ENCODE peak calls at places on chromosomes 12 and 14, in ten cellular contexts. O, X, B, L, D, W, I, R, Z and Q are unnamed samples.

GRCh38 chr14:64800000-64800399 is 79.7 kb downstream of the SPTB start:
- DNase-seq in W (no peak), D (peak), L (peak), I (peak), Z (peak), O (peak), B (no peak), X (no peak), R (no peak), Q (peak)

GRCh38 chr12:116656371-116656770 is 81.5 kb downstream of the SPRING1 start:
- DNase-seq in X (no peak), Z (no peak), W (no peak), O (no peak), R (no peak), L (no peak), D (no peak), B (no peak), I (no peak), Q (no peak)

GRCh38 chr12:69523433-69524330 is 53.5 kb downstream of the FRS2 start:
- DNase-seq in L (no peak), W (no peak), Z (no peak), B (no peak), I (no peak), R (no peak), D (no peak), O (no peak), X (no peak), Q (no peak)

GRCh38 chr12:60231301-60231700 is 635.5 kb downstream of the SLC16A7 start:
- DNase-seq in O (no peak), L (no peak), D (peak), W (no peak), Z (no peak), R (no peak), B (no peak), I (no peak), X (no peak), Q (no peak)

GRCh38 chr14:100155881-100156645 is 3.4 kb downstream of the DEGS2 start:
- DNase-seq in O (no peak), R (no peak), D (no peak), Z (no peak), B (no peak), L (peak), W (no peak), X (no peak), I (no peak), Q (no peak)

GRCh38 chr12:47977046-47977771 is 13.8 kb downstream of the TMEM106C start:
- DNase-seq in Z (no peak), W (no peak), O (no peak), R (no peak), L (no peak), I (no peak), B (no peak), D (no peak), X (peak), Q (no peak)

GRCh38 chr12:23810327-23810902 is 139.1 kb downstream of the SOX5 start:
- DNase-seq in B (no peak), Z (no peak), W (no peak), D (no peak), X (no peak), R (no peak), L (no peak), O (no peak), I (no peak), Q (no peak)

GRCh38 chr14:44898547-44898946 is 63.2 kb downstream of the KLHL28 start:
- DNase-seq in O (peak), D (no peak), X (no peak), B (no peak), W (no peak), R (no peak), Z (peak), L (no peak), I (no peak), Q (no peak)

GRCh38 chr14:34592623-34593022 is 37.3 kb downstream of the SNX6 start:
- DNase-seq in D (no peak), I (no peak), B (no peak), W (no peak), Z (no peak), R (no peak), X (no peak), O (no peak), L (no peak), Q (no peak)

GRCh38 chr14:74642011-74642410 is 30.0 kb upstream of the LTBP2 start:
- DNase-seq in Z (peak), L (no peak), W (no peak), X (no peak), O (no peak), R (no peak), B (no peak), I (no peak), D (no peak), Q (no peak)

GRCh38 chr14:100058777-100059432 is 6.3 kb upstream of the EVL start:
- DNase-seq in D (no peak), L (no peak), W (no peak), X (no peak), O (no peak), I (no peak), R (no peak), Z (no peak), B (no peak), Q (no peak)

GRCh38 chr12:30746190-30746589 is 8.6 kb downstream of the CAPRIN2 start:
- DNase-seq in B (no peak), D (no peak), X (no peak), Z (no peak), I (peak), R (no peak), O (no peak), L (no peak), W (no peak), Q (no peak)

GRCh38 chr12:99619389-99620158 is 28.0 kb upstream of the GARIN6 start:
- DNase-seq in O (peak), Z (peak), L (peak), B (no peak), W (peak), I (peak), D (peak), R (no peak), X (peak), Q (no peak)

GRCh38 chr12:49557917-49558215 is 10.1 kb downstream of the MCRS1 start:
- DNase-seq in D (peak), B (no peak), X (no peak), I (no peak), Z (no peak), W (no peak), O (no peak), R (no peak), L (no peak), Q (no peak)

GRCh38 chr12:124695861-124696260 is 128.4 kb upstream of the NCOR2 start:
- DNase-seq in R (no peak), L (no peak), X (no peak), D (no peak), O (no peak), W (no peak), Z (peak), B (no peak), I (no peak), Q (no peak)

GRCh38 chr14:61533513-61534255 is 161.6 kb upstream of the HIF1A start:
- DNase-seq in I (no peak), L (no peak), Z (no peak), R (no peak), X (no peak), O (no peak), D (no peak), W (no peak), B (no peak), Q (no peak)

GRCh38 chr12:64577046-64577445 is 33.2 kb upstream of the RASSF3 start:
- DNase-seq in D (no peak), X (no peak), W (no peak), R (no peak), B (no peak), I (no peak), Z (no peak), O (no peak), L (no peak), Q (no peak)

GRCh38 chr12:121214171-121214777 is 4.3 kb downstream of the P2RX4 start:
- DNase-seq in L (no peak), X (peak), I (no peak), W (no peak), Z (peak), O (no peak), D (no peak), R (no peak), B (no peak), Q (no peak)

GRCh38 chr12:70332236-70332635 is 33.9 kb upstream of the KCNMB4 start:
- DNase-seq in B (no peak), I (no peak), L (no peak), D (peak), X (peak), W (no peak), R (no peak), Z (no peak), O (no peak), Q (no peak)

GRCh38 chr14:75334191-75335051 is 55.8 kb downstream of the FOS start:
- DNase-seq in O (no peak), W (no peak), D (no peak), I (no peak), L (no peak), B (peak), Z (peak), X (no peak), R (no peak), Q (no peak)

GRCh38 chr14:56117765-56118610 is at the start of gene PELI2:
- DNase-seq in Z (peak), O (peak), I (peak), X (no peak), D (peak), L (no peak), W (no peak), B (peak), R (peak), Q (peak)

GRCh38 chr12:15220451-15220850 is 766 bp downstream of the RERG start:
- DNase-seq in L (no peak), O (no peak), I (no peak), X (no peak), B (no peak), R (no peak), D (no peak), W (no peak), Z (no peak), Q (no peak)

GRCh38 chr12:96376865-96377264 is 23.4 kb downstream of the CDK17 start:
- DNase-seq in Z (no peak), R (no peak), L (no peak), W (no peak), B (no peak), O (no peak), X (no peak), I (no peak), D (no peak), Q (no peak)

GRCh38 chr14:50770586-50770985 is 60.4 kb downstream of the NIN start:
- DNase-seq in X (no peak), W (no peak), Z (no peak), O (no peak), I (no peak), L (no peak), R (no peak), B (no peak), D (no peak), Q (no peak)

GRCh38 chr14:73591690-73592448 is at the start of gene ACOT4:
- DNase-seq in R (no peak), X (no peak), Z (peak), W (no peak), D (peak), B (peak), O (peak), L (no peak), I (no peak), Q (peak)

GRCh38 chr12:109278912-109279311 is 30.2 kb downstream of the FOXN4 start:
- DNase-seq in I (no peak), R (no peak), B (no peak), X (no peak), Z (no peak), W (no peak), D (no peak), O (no peak), L (no peak), Q (no peak)

GRCh38 chr14:57508756-57509155 is 15.1 kb upstream of the CCDC198 start:
- DNase-seq in L (no peak), O (no peak), Z (no peak), B (no peak), D (no peak), R (no peak), W (no peak), I (no peak), X (no peak), Q (no peak)

GRCh38 chr12:109735051-109735521 is 21.5 kb downstream of the FAM222A start:
- DNase-seq in Z (no peak), B (peak), I (peak), O (no peak), L (no peak), R (peak), X (no peak), D (no peak), W (no peak), Q (no peak)

GRCh38 chr12:31682136-31682962 is 22.9 kb downstream of the ETFBKMT start:
- DNase-seq in I (peak), D (peak), X (no peak), B (no peak), R (no peak), O (peak), L (peak), Z (peak), W (peak), Q (peak)

GRCh38 chr12:12181516-12181915 is 85.3 kb downstream of the LRP6 start:
- DNase-seq in L (no peak), O (peak), R (no peak), B (no peak), D (no peak), I (no peak), W (no peak), Z (peak), X (no peak), Q (no peak)

GRCh38 chr12:57016348-57016747 is at the start of gene TAC3:
- DNase-seq in L (no peak), O (no peak), B (no peak), Z (no peak), R (no peak), X (no peak), I (no peak), D (peak), W (no peak), Q (no peak)
- TF ChIP-seq CTCF in L (no peak), O (no peak), B (no peak), Z (no peak), R (no peak), X (no peak), I (no peak), D (no peak), W (no peak), Q (no peak)

GRCh38 chr14:103209054-103209453 is 85.8 kb downstream of the TNFAIP2 start:
- DNase-seq in L (no peak), Z (no peak), B (no peak), O (no peak), W (no peak), I (no peak), D (no peak), X (no peak), R (no peak), Q (no peak)
- TF ChIP-seq CTCF in L (no peak), Z (no peak), B (no peak), O (peak), W (no peak), I (peak), D (no peak), X (no peak), R (no peak), Q (no peak)

GRCh38 chr12:42145552-42146215 is 1.0 kb upstream of the GXYLT1 start:
- DNase-seq in O (no peak), B (no peak), L (no peak), R (no peak), X (no peak), Z (peak), I (no peak), D (peak), W (no peak), Q (no peak)
- TF ChIP-seq CTCF in O (no peak), B (no peak), L (no peak), R (no peak), X (peak), Z (no peak), I (peak), D (peak), W (no peak), Q (no peak)

GRCh38 chr12:14188761-14189160 is 176.7 kb upstream of the ATF7IP start:
- DNase-seq in W (no peak), R (no peak), L (no peak), O (no peak), Z (no peak), I (no peak), X (no peak), B (no peak), D (no peak), Q (no peak)
- TF ChIP-seq CTCF in W (no peak), R (no peak), L (no peak), O (no peak), Z (no peak), I (no peak), X (no peak), B (no peak), D (no peak), Q (no peak)

DNA sequence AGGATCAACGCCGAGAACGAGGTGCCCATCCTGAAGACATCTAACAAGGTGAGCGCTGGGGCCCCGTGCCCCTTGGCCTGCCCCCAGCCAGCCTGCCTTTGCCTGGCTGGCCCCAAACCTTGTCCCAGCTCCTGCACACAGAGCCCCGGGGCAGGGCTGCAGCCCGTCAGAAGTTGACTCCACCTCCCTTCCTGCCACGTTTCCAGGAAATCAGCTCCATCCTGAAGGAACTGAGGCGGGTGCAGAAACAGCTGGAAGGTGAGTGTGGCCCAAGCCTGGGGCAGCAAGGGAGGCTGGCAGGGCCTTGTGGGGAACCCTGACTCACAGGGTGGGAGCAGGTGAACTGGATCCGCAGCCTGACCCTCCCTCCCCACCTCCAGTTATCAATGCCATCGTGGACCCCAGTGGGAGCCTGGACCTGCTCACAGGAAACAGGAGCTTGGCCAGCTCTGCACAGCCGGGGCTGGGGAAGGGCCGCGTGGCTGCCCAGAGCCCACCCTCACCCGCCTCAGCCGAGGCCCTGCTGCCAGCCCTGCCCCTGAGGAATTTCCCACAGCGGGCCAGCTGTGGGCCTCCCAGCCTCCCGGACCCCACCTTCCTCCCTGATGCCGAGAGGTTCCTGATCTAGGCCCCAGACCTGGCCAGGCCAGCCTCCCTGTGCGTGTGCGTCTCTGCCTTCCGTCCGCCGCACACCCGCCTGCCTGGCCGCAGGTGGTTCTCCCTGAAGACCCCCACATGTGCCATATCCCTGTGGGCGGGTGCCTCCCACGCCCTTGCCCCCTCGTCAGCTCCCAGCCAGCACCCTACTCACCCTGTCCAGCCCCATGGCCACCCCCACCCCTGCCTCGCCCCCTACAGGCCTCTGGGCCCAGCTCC is 29.5 kb downstream of the CEP170B start:
- DNase-seq in L (no peak), I (no peak), O (no peak), B (peak), D (no peak), R (peak), X (no peak), Z (no peak), W (no peak), Q (peak)
- TF ChIP-seq CTCF in L (no peak), I (no peak), O (no peak), B (no peak), D (no peak), R (no peak), X (no peak), Z (no peak), W (no peak), Q (no peak)

DNA sequence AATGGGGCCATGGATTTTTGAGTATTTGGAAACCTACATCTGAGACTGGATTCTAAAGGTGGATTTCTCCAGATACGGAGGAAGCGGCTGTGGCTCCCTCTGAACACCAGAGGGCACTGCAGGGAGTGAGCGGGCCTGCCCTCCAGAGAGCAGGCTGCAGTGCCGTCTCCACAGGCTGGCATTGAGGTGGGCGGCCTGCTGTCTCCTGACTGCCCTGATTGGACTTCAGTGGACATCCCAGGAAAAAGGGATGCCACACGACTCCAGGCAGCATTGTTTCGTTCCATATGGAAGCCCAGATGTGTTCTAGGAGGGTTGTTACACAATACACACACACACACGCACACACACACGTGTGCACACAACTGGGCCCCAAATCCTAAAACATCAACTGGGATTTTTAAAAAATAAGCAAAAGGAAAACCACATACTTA is 20.9 kb upstream of the ANO2 start:
- DNase-seq in I (peak), W (no peak), B (peak), L (no peak), R (no peak), Z (peak), O (peak), X (no peak), D (peak), Q (peak)
- TF ChIP-seq CTCF in I (peak), W (peak), B (peak), L (peak), R (peak), Z (peak), O (peak), X (peak), D (peak), Q (peak)

GRCh38 chr14:78567343-78567742 is 397.2 kb downstream of the NRXN3 start:
- DNase-seq in Z (peak), W (no peak), R (no peak), X (no peak), I (no peak), O (peak), D (no peak), B (no peak), L (no peak), Q (no peak)

GRCh38 chr14:78566017-78566858 is 396.1 kb downstream of the NRXN3 start:
- DNase-seq in Z (peak), R (peak), I (peak), D (peak), W (peak), B (peak), L (no peak), O (peak), X (peak), Q (peak)

GRCh38 chr14:78566859-78567172 is 396.6 kb downstream of the NRXN3 start:
- DNase-seq in O (no peak), Z (no peak), I (no peak), W (no peak), B (no peak), L (no peak), X (no peak), D (no peak), R (no peak), Q (no peak)
- TF ChIP-seq CTCF in O (no peak), Z (no peak), I (no peak), W (no peak), B (no peak), L (no peak), X (no peak), D (no peak), R (no peak), Q (no peak)

GRCh38 chr14:76986261-76986565 is 42.3 kb downstream of the IRF2BPL start:
- DNase-seq in O (no peak), I (no peak), Z (no peak), L (no peak), X (no peak), R (no peak), D (no peak), W (no peak), B (no peak), Q (no peak)
- TF ChIP-seq CTCF in O (no peak), I (no peak), Z (no peak), L (no peak), X (no peak), R (no peak), D (no peak), W (no peak), B (no peak), Q (no peak)